ENCODE peak calls at places on chromosomes 2 and 18, in four cellular contexts. One of them, this sample, is unnamed.

GRCh38 chr2:143261986-143262784 is 133.0 kb downstream of the ARHGAP15 start:
- DNase-seq in IMR-90: peak; percentile 27
- DNase-seq in fibroblast of lung: peak; percentile 34
- DNase-seq in transverse colon: peak; percentile 14
- DNase-seq in this sample: no peak

GRCh38 chr2:72954376-72955187 is 37.3 kb downstream of the EMX1 start:
- DNase-seq in IMR-90: no peak
- DNase-seq in fibroblast of lung: no peak
- DNase-seq in transverse colon: no peak
- DNase-seq in this sample: no peak

GRCh38 chr2:174180165-174180724 is 68.1 kb downstream of the OLA1 start:
- DNase-seq in IMR-90: no peak
- DNase-seq in fibroblast of lung: no peak
- DNase-seq in transverse colon: no peak
- DNase-seq in this sample: no peak

GRCh38 chr18:77702686-77703085 is 453.0 kb downstream of the GALR1 start:
- DNase-seq in IMR-90: peak; percentile 2
- DNase-seq in fibroblast of lung: peak; percentile 5
- DNase-seq in transverse colon: no peak
- DNase-seq in this sample: no peak

GRCh38 chr2:129892360-129892759 is 87.1 kb upstream of the RAB6C start:
- DNase-seq in IMR-90: no peak
- DNase-seq in fibroblast of lung: no peak
- DNase-seq in transverse colon: no peak
- DNase-seq in this sample: no peak

GRCh38 chr2:186105016-186105415 is 366.4 kb downstream of the FSIP2 start:
- DNase-seq in IMR-90: no peak
- DNase-seq in fibroblast of lung: no peak
- DNase-seq in transverse colon: no peak
- DNase-seq in this sample: no peak

GRCh38 chr2:106147665-106148064 is 46.4 kb downstream of the UXS1 start:
- DNase-seq in IMR-90: peak; percentile 12
- DNase-seq in fibroblast of lung: no peak
- DNase-seq in transverse colon: no peak
- DNase-seq in this sample: no peak

GRCh38 chr2:96146151-96146880 is 1.1 kb upstream of the DUSP2 start:
- DNase-seq in IMR-90: peak; percentile 16
- DNase-seq in fibroblast of lung: no peak
- DNase-seq in transverse colon: peak; percentile 73
- DNase-seq in this sample: no peak

GRCh38 chr2:190093793-190094192 is 31.3 kb upstream of the MSTN start:
- DNase-seq in IMR-90: peak; percentile 38
- DNase-seq in fibroblast of lung: peak; percentile 50
- DNase-seq in transverse colon: no peak
- DNase-seq in this sample: no peak

GRCh38 chr2:50346104-50346503 is 685.8 kb downstream of the NRXN1 start:
- DNase-seq in IMR-90: no peak
- DNase-seq in fibroblast of lung: no peak
- DNase-seq in transverse colon: no peak
- DNase-seq in this sample: no peak

DNA sequence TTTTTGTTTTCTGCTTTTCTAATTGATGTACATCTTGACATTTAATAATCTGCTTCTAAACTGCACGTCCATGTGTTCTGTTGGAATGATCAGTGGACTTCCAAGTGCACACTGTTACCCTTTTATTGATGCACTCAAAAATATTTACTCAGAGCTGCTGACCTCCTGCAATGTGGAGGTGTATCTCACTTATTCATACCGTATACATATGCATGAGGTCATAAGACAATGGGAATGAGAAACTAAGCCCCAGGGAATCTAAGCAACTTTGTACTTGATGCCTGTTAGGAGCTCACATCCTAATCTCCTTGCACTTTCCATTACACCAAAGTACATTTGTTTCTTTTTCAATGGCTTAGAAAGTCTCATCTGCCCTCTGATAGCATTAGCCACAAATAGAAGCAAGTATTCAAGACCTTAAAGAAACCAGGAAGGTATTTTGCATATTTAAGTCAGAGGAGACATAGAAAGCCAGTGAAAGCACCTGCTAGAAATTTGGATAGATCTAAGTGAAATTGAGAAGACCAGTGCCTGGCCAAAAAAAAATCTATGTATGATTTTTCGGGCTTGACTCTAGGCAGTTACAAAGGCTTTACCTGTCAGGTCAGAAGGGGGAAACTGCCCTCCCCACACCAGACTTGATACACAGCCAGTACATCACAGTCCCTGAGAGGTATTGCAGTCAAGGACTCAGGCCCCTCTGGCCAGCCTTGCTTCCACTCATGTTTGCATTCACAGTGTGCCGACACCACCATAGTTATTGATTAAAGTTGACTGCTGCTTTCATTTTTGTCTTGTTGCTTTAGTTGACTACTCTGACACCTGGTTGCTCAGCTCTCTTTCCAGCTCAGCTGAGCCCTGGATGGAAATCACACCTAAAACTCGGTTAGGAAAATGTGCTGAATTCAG is 391.7 kb upstream of the CYRIA start:
- DNase-seq in IMR-90: no peak
- DNase-seq in fibroblast of lung: no peak
- DNase-seq in transverse colon: no peak
- DNase-seq in this sample: no peak
- H3K27ac ChIP-seq in IMR-90: no peak overlapping the region
- H3K27ac ChIP-seq in fibroblast of lung: no peak overlapping the region
- H3K27ac ChIP-seq in transverse colon: no peak overlapping the region
- H3K27ac ChIP-seq in this sample: no peak overlapping the region

DNA sequence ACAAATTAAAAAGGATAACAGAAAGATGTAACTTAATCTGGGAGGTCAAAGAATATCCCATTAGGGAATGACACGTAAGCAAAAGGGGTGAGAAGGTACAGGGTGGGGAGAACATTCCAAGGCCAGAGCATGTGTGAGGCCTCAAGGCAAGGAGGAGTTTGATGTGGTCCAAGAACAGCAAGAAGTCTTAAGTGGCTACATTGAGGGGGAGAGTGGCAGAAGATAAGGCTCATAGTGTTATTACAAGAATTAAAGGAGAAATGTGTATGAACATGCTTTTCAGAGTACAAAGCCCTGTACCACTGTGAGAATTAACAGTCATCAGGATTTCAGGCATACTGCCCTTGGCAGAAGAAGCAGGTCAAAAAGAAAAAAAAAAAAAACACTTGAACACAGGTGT is 174.4 kb upstream of the ERBB4 start:
- DNase-seq in IMR-90: no peak
- DNase-seq in fibroblast of lung: no peak
- DNase-seq in transverse colon: no peak
- DNase-seq in this sample: no peak
- H3K27ac ChIP-seq in IMR-90: peak overlapping the region; percentile 83
- H3K27ac ChIP-seq in fibroblast of lung: peak overlapping the region; percentile 58
- H3K27ac ChIP-seq in transverse colon: no peak overlapping the region
- H3K27ac ChIP-seq in this sample: no peak overlapping the region

GRCh38 chr2:9715238-9715637 is 84.4 kb upstream of the YWHAQ start:
- DNase-seq in IMR-90: no peak
- DNase-seq in fibroblast of lung: no peak
- DNase-seq in transverse colon: no peak
- DNase-seq in this sample: no peak
- H3K27ac ChIP-seq in IMR-90: no peak overlapping the region
- H3K27ac ChIP-seq in fibroblast of lung: no peak overlapping the region
- H3K27ac ChIP-seq in transverse colon: no peak overlapping the region
- H3K27ac ChIP-seq in this sample: no peak overlapping the region

GRCh38 chr18:159037-159652 is 788 bp downstream of the USP14 start:
- DNase-seq in IMR-90: peak; percentile 18
- DNase-seq in fibroblast of lung: peak; percentile 11
- DNase-seq in transverse colon: no peak
- DNase-seq in this sample: no peak

GRCh38 chr18:156514-157230 is 1.7 kb upstream of the USP14 start:
- DNase-seq in IMR-90: no peak
- DNase-seq in fibroblast of lung: no peak
- DNase-seq in transverse colon: no peak
- DNase-seq in this sample: no peak

GRCh38 chr18:160831-161570 is 2.6 kb downstream of the USP14 start:
- DNase-seq in IMR-90: no peak
- DNase-seq in fibroblast of lung: no peak
- DNase-seq in transverse colon: no peak
- DNase-seq in this sample: no peak

GRCh38 chr18:158128-159036 is at the start of gene USP14:
- DNase-seq in IMR-90: peak; percentile 96
- DNase-seq in fibroblast of lung: peak; percentile 96
- DNase-seq in transverse colon: peak; percentile 98
- DNase-seq in this sample: peak; percentile 69

DNA sequence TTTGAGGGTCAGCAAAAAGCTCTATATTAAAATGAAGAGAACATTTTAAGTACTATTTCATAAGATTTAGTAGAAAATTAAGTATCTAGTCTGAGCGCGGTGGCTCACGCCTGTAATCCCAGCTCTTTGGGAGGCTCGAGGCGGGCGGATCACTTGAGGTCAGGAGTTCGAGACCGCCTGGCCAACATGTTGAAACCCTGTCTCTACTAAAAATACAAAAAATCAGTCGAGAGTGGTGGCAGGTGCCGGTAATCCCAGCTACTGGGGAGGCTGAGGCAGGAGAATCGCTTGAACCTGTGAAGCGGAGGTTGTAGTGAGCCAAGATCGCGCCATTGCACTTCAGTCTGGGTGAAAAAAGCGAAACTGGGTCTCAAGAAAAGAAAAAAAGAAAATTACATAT is 1.6 kb downstream of the USP14 start:
- DNase-seq in IMR-90: no peak
- DNase-seq in fibroblast of lung: no peak
- DNase-seq in transverse colon: no peak
- DNase-seq in this sample: no peak
- H3K27ac ChIP-seq in IMR-90: no peak overlapping the region
- H3K27ac ChIP-seq in fibroblast of lung: no peak overlapping the region
- H3K27ac ChIP-seq in transverse colon: no peak overlapping the region
- H3K27ac ChIP-seq in this sample: no peak overlapping the region

DNA sequence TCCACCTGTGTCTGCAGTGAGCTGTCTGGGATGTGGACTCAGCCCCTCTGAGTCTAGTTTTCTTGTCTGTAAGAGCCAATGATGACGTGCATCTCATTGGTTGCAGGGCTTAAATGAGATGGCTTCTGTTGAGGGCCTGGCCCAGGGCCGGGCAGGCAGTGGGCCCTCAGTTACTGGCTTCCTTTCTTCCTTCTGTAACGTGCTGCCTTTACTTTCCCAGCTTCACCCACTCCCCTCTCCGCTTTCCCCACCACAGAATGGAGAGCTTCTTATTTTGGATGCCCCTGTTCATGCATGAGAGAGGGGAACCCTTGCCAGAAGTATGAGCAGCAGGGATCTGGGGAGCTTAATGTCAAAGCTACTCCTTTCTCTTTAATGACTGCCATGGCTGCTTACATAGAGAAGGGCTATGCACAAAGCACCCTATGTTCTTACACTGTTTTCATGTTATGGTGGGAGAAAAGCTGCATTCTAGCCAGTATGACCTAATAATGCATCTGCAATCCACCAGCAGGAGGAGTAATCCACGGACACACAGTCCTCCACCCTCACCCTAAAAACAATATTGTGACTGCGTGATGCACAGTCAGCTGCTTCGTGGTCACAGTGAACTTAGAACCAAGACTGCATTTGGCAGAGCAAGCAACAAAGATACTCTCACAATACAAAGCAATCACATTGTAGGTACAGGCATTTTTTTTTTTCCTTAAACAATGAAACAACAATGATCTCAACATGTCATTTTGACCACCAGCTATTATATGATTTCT is 37.2 kb downstream of the CREG2 start:
- DNase-seq in IMR-90: peak; percentile 65
- DNase-seq in fibroblast of lung: peak; percentile 68
- DNase-seq in transverse colon: no peak
- DNase-seq in this sample: peak; percentile 43
- H3K27ac ChIP-seq in IMR-90: no peak overlapping the region
- H3K27ac ChIP-seq in fibroblast of lung: no peak overlapping the region
- H3K27ac ChIP-seq in transverse colon: no peak overlapping the region
- H3K27ac ChIP-seq in this sample: peak overlapping the region; percentile 22

GRCh38 chr2:3942841-3943240 is 239.5 kb downstream of the DCDC2C start:
- DNase-seq in IMR-90: no peak
- DNase-seq in fibroblast of lung: no peak
- DNase-seq in transverse colon: no peak
- DNase-seq in this sample: no peak
- H3K27ac ChIP-seq in IMR-90: no peak overlapping the region
- H3K27ac ChIP-seq in fibroblast of lung: no peak overlapping the region
- H3K27ac ChIP-seq in transverse colon: no peak overlapping the region
- H3K27ac ChIP-seq in this sample: no peak overlapping the region